ENCODE peak calls at places on chromosome 14, in nine cellular contexts. A, S, Q, N, P, R, Y, M and H are unnamed samples.

GRCh38 chr14:92122351-92122677 is 545 bp downstream of the CPSF2 start:
- DNase-seq in Q (peak), P (no peak), R (peak), N (peak), S (peak), Y (peak), M (no peak), A (no peak), H (no peak)

GRCh38 chr14:65943150-65943549 is 530.6 kb downstream of the FUT8 start:
- DNase-seq in S (no peak), P (no peak), Q (no peak), Y (no peak), N (no peak), R (no peak), A (no peak), M (no peak), H (no peak)

GRCh38 chr14:77582511-77582910 is 33.9 kb downstream of the SPTLC2 start:
- DNase-seq in M (no peak), A (no peak), R (no peak), P (no peak), N (no peak), Q (no peak), S (no peak), Y (no peak), H (no peak)

GRCh38 chr14:24317141-24317927 is 6.0 kb downstream of the LTB4R start:
- DNase-seq in N (no peak), P (no peak), Q (peak), R (peak), A (no peak), M (no peak), Y (no peak), S (no peak), H (no peak)

GRCh38 chr14:76720382-76720813 is 40.9 kb upstream of the VASH1 start:
- DNase-seq in M (peak), S (no peak), N (no peak), Q (peak), A (peak), R (peak), P (peak), Y (peak), H (no peak)

GRCh38 chr14:106309423-106309822 is 783.0 kb downstream of the TMEM121 start:
- DNase-seq in N (no peak), Y (no peak), M (no peak), A (no peak), S (no peak), P (no peak), Q (no peak), R (no peak), H (no peak)

GRCh38 chr14:100149789-100150611 is 9.4 kb downstream of the DEGS2 start:
- DNase-seq in S (no peak), N (no peak), M (no peak), Y (no peak), P (no peak), R (no peak), A (no peak), Q (peak), H (no peak)

GRCh38 chr14:54803396-54803795 is 99.2 kb downstream of the GCH1 start:
- DNase-seq in Q (no peak), R (no peak), M (no peak), S (no peak), Y (no peak), A (peak), N (no peak), P (no peak), H (no peak)

GRCh38 chr14:24834951-24835350 is 201.0 kb upstream of the GZMB start:
- DNase-seq in P (no peak), Y (no peak), Q (no peak), R (no peak), S (no peak), M (no peak), A (no peak), N (no peak), H (no peak)

GRCh38 chr14:93548102-93548843 is 117.5 kb downstream of the UNC79 start:
- DNase-seq in S (no peak), Q (no peak), Y (no peak), A (no peak), N (no peak), P (no peak), M (no peak), R (no peak), H (no peak)

GRCh38 chr14:94121485-94121884 is 7.9 kb downstream of the IFI27L2 start:
- DNase-seq in Y (no peak), S (no peak), R (no peak), N (no peak), M (no peak), A (peak), P (peak), Q (no peak), H (no peak)

GRCh38 chr14:29814153-29815057 is 113.2 kb downstream of the PRKD1 start:
- DNase-seq in Q (no peak), S (no peak), Y (peak), A (no peak), M (no peak), N (no peak), R (no peak), P (peak), H (no peak)

GRCh38 chr14:30180219-30180618 is 252.6 kb upstream of the PRKD1 start:
- DNase-seq in P (no peak), S (no peak), N (no peak), R (peak), M (no peak), Q (no peak), Y (peak), A (no peak), H (no peak)

GRCh38 chr14:22471545-22472121 is 117.4 kb downstream of the DAD1 start:
- DNase-seq in N (peak), M (peak), R (peak), P (no peak), S (no peak), Y (peak), A (no peak), Q (peak), H (no peak)
- TF ChIP-seq CTCF in N (peak), M (peak), R (peak), P (no peak), S (no peak), Y (peak), A (no peak), Q (peak), H (peak)

GRCh38 chr14:95849761-95850160 is 26.9 kb upstream of the TUNAR start:
- DNase-seq in N (no peak), Q (no peak), P (no peak), R (no peak), A (no peak), S (no peak), M (no peak), Y (no peak), H (no peak)

GRCh38 chr14:95855606-95856005 is 21.0 kb upstream of the TUNAR start:
- DNase-seq in Y (no peak), M (no peak), R (no peak), S (no peak), A (peak), P (no peak), N (no peak), Q (no peak), H (no peak)

DNA sequence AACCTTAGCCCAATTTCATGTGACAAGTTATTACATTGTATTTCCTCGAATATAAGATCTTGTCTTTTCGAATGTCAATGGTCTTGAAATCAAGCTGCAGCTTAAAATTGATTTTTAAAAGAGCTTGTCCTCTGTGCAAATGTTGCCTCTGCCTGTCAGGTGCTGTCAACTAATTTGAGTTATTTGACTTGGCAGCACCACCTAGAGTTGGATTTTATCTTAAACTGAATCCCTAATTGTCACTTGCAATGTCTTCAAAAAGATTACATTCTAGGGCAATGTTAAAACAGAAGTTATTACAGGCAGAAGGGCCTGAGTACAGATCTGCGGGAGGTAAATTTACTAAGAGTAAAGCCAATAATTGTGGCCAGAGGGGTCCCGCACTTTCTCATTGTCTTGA is 26.2 kb upstream of the TUNAR start:
- DNase-seq in R (no peak), N (no peak), P (no peak), S (no peak), A (no peak), Y (no peak), M (no peak), Q (no peak), H (no peak)
- TF ChIP-seq CTCF in R (no peak), N (no peak), P (no peak), S (no peak), A (no peak), Y (no peak), M (no peak), Q (no peak), H (no peak)

DNA sequence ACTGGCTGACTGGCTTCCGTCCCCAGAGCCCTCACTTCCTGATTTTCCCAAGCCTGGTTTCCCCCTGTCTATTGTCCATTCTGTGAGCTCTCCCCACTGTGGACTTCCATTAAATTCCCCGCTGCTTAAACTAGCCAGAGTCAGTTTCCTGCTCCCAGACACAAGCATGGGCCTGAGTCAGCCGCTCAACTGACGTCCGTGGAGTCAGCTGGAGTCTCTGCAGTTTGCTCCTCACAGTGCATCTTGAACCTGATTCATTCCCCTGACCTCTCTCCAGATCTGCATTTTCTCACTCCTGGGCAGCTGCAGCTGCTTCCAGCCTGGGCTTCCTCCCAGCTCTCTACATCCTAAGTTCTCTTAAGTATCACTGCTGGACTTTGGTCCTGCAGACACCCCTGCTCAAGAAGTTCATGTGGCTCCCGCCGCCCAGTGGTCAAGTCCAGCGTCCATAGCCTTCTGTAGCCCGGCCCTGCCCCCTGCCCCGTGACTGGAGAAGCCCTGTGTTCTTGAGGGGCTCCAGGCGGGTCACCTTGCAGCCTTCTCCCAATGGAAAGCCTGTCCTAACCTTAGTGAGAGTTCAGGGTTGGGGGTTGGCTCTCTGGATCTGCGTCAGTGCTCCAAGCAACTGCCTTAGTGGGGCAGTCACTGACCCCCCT is 20.0 kb downstream of the NFKBIA start:
- DNase-seq in N (peak), M (peak), P (peak), S (no peak), Y (peak), A (no peak), R (peak), Q (no peak), H (no peak)
- TF ChIP-seq CTCF in N (no peak), M (no peak), P (peak), S (no peak), Y (peak), A (no peak), R (peak), Q (no peak), H (no peak)

DNA sequence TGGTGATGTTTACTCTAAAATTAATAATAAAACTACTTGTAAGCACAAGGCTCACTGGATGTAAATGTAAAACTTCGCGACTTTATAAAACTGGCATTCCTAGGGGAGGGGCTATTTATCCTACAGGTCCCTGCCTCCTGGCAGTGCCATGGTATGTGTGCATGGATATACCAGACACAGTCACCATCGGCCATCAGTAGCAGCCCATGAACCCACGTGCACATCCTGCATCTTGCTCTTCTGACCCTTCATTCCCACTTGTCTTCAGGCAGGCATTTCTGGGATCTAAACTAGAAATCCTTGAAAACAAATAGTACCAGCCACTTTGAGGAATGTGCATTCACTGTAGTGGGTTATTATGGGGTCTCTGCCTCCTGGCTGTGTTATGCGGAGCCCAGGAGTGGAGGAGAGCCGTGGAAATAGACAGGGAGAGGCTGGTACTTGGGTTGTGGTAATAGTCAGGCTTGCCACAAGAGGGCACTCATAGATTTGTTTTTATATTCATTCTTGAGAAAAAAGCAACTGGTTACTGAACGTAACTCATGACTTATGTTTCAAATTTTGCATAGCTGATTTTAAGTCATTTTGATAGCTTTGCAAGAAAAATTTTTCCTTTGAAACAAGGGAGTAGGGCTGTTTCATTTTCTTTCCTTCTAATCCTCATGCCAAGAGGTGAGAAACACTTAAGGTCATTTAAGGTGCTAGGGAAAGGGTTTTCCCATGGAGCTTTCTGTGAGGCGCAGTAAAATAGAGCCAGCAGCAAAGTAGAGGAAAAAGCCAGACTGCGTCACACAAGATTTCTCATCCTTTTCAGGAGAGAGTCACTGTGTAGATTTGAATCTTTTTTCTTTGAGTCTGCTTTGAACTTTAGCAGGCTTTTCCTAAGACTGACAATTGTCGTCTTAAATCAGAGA is 17.4 kb upstream of the GALNT16 start:
- DNase-seq in Q (peak), M (no peak), S (peak), A (no peak), P (peak), R (peak), N (peak), Y (peak), H (peak)
- TF ChIP-seq CTCF in Q (peak), M (peak), S (peak), A (peak), P (peak), R (peak), N (peak), Y (peak), H (peak)

GRCh38 chr14:73591690-73592448 is at the start of gene ACOT4:
- DNase-seq in P (peak), A (peak), S (peak), Q (no peak), R (no peak), M (peak), Y (peak), N (peak), H (peak)
- TF ChIP-seq CTCF in P (no peak), A (no peak), S (peak), Q (peak), R (no peak), M (peak), Y (no peak), N (peak), H (peak)

GRCh38 chr14:88384653-88385205 is 728 bp upstream of the SPATA7 start:
- DNase-seq in M (no peak), P (no peak), A (no peak), Q (no peak), R (peak), N (no peak), Y (no peak), S (peak), H (no peak)

GRCh38 chr14:88386395-88386794 is 938 bp downstream of the SPATA7 start:
- DNase-seq in Q (no peak), M (no peak), P (no peak), N (no peak), Y (no peak), R (peak), S (no peak), A (no peak), H (no peak)

GRCh38 chr14:88380405-88380804 is 5.1 kb upstream of the SPATA7 start:
- DNase-seq in M (no peak), Q (no peak), P (no peak), S (no peak), Y (peak), R (peak), N (peak), A (no peak), H (no peak)

GRCh38 chr14:88388741-88389282 is 3.4 kb downstream of the SPATA7 start:
- DNase-seq in Y (no peak), R (peak), Q (no peak), P (no peak), A (no peak), M (no peak), S (no peak), N (peak), H (no peak)

DNA sequence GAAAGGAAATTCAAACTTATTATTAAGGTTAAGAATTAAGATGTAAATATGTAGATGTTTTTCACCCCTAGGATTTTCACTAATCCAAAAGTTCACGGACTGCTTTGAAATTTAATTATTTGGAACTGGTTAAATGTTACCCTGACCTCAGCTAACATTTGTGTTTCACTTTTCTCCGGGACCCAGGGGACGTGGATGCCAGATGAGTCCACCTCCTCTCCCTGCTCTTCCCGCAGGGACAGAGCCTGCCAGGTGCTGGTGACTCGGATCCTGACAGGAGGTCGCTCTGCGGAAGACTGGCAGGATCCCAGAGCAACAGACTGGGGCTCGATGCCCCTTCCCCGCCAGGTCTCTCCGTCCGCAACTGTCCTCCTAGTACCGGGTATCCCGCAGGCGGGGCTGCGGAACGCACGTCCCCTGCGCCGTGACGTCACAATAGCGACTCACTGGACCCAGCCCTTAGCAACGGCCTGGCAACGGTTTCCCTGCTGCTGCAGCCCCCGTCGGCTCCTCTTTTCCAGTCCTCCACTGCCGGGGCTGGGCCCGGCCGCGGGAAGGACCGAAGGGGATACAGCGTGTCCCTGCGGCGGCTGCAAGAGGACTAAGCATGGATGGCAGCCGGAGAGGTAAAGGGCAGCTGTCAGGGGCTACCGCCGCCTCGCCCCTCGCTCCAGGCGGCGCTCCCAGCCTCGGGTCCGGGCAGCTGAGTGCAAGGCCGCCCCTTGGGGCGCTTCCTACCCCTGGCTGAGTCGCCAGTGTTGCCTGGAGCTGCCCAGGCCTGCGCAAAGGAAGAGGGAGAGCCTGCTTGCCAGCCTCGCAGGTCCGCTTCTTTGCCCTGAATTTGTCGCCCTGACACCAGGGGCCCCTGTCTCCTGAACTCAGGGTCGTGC is at the start of gene SPATA7:
- DNase-seq in M (peak), S (peak), N (peak), P (peak), A (peak), Q (peak), R (peak), Y (peak), H (peak)
- TF ChIP-seq CTCF in M (no peak), S (no peak), N (no peak), P (no peak), A (no peak), Q (no peak), R (no peak), Y (no peak), H (no peak)

DNA sequence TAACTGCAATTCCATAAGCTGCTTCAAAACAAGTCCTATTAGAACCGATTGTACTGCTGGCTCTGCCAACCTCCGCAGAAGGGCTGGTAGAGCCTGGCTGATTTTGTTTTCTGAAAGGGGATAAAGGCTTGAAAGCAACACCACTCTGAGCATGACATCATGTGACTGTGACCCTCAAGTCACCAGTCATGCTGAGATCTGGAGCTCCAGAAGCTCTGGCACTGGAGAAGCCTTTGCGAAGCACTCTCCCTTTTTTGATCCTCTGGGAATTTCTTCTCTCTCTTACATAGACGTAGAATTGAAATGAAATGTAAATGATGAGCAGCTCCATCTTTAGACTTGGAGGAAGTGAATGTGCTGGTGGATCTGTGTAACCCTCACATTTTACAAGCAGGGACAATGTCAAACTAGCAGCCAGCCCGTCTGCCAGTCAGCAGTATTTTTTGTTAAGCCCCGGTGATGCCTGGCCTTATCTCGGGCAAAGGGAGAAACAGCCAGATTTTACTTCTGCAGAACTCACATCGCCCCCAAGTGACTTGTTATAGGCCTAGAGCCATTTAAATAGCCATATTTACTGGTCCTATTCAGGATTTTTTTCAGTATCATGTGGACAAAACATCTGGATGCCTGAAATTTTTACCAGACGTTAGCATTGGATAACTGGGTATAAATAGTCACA is 112.1 kb upstream of the NPAS3 start:
- DNase-seq in S (no peak), P (no peak), Q (no peak), M (no peak), R (peak), A (no peak), Y (peak), N (no peak), H (no peak)
- TF ChIP-seq CTCF in S (no peak), P (no peak), Q (no peak), M (no peak), R (peak), A (no peak), Y (peak), N (no peak), H (no peak)

DNA sequence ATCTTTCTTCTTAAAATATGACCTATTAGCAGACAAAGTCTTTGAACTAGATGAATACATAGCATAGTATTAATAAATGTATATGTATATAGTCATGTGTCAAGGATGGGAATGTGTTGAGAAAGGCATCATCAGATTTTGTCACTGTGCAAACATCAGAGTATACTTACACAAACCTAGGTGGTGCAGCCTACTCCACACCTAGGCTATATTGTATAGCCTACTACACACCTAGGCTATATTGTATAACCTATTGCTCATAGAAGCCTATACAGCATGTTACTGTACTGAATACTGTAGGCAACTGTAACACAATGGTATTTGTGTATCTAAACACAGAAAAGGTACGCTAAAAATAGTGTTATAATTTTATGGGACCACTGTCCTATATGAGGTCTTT is 47.6 kb downstream of the PTPN21 start:
- DNase-seq in P (no peak), A (no peak), Y (no peak), Q (no peak), R (no peak), M (no peak), S (no peak), N (no peak), H (no peak)
- TF ChIP-seq CTCF in P (no peak), A (no peak), Y (no peak), Q (no peak), R (no peak), M (no peak), S (no peak), N (no peak), H (no peak)